ENCODE peak calls at places on chromosomes 5 and 9, in nine cellular contexts. One of them, this sample, is unnamed.

GRCh38 chr9:127112683-127113539 is 9.5 kb downstream of the ANGPTL2 start:
- DNase-seq in uterus: no peak
- DNase-seq in breast epithelium: no peak
- DNase-seq in heart left ventricle: no peak
- DNase-seq in HepG2: no peak
- DNase-seq in IMR-90: no peak
- DNase-seq in transverse colon: no peak
- DNase-seq in H1: no peak
- DNase-seq in HCT116: no peak
- DNase-seq in this sample: no peak

GRCh38 chr9:38761999-38762398 is 42.1 kb upstream of the FAM240B start:
- DNase-seq in uterus: no peak
- DNase-seq in breast epithelium: no peak
- DNase-seq in heart left ventricle: no peak
- DNase-seq in HepG2: no peak
- DNase-seq in IMR-90: no peak
- DNase-seq in transverse colon: no peak
- DNase-seq in H1: no peak
- DNase-seq in HCT116: no peak
- DNase-seq in this sample: no peak

GRCh38 chr9:13705913-13706312 is 426.4 kb upstream of the MPDZ start:
- DNase-seq in uterus: peak; percentile 42
- DNase-seq in breast epithelium: no peak
- DNase-seq in heart left ventricle: peak; percentile 43
- DNase-seq in HepG2: no peak
- DNase-seq in IMR-90: peak; percentile 25
- DNase-seq in transverse colon: no peak
- DNase-seq in H1: no peak
- DNase-seq in HCT116: no peak
- DNase-seq in this sample: peak; percentile 86

GRCh38 chr5:159030357-159030756 is 69.4 kb downstream of the EBF1 start:
- DNase-seq in uterus: no peak
- DNase-seq in breast epithelium: no peak
- DNase-seq in heart left ventricle: no peak
- DNase-seq in HepG2: no peak
- DNase-seq in IMR-90: no peak
- DNase-seq in transverse colon: no peak
- DNase-seq in H1: no peak
- DNase-seq in HCT116: no peak
- DNase-seq in this sample: no peak

GRCh38 chr5:112737088-112737471 is 605 bp upstream of the APC start:
- DNase-seq in uterus: no peak
- DNase-seq in breast epithelium: no peak
- DNase-seq in heart left ventricle: no peak
- DNase-seq in HepG2: no peak
- DNase-seq in IMR-90: no peak
- DNase-seq in transverse colon: no peak
- DNase-seq in H1: no peak
- DNase-seq in HCT116: no peak
- DNase-seq in this sample: no peak

GRCh38 chr5:128349044-128349629 is 188.9 kb downstream of the FBN2 start:
- DNase-seq in uterus: no peak
- DNase-seq in breast epithelium: no peak
- DNase-seq in heart left ventricle: no peak
- DNase-seq in HepG2: no peak
- DNase-seq in IMR-90: peak; percentile 10
- DNase-seq in transverse colon: peak; percentile 66
- DNase-seq in H1: no peak
- DNase-seq in HCT116: peak; percentile 8
- DNase-seq in this sample: no peak

GRCh38 chr5:43643750-43644149 is 40.8 kb downstream of the NNT start:
- DNase-seq in uterus: no peak
- DNase-seq in breast epithelium: no peak
- DNase-seq in heart left ventricle: no peak
- DNase-seq in HepG2: no peak
- DNase-seq in IMR-90: no peak
- DNase-seq in transverse colon: no peak
- DNase-seq in H1: no peak
- DNase-seq in HCT116: no peak
- DNase-seq in this sample: no peak

GRCh38 chr5:168765220-168766037 is 186.3 kb upstream of the PANK3 start:
- DNase-seq in uterus: peak; percentile 39
- DNase-seq in breast epithelium: no peak
- DNase-seq in heart left ventricle: peak; percentile 27
- DNase-seq in HepG2: no peak
- DNase-seq in IMR-90: no peak
- DNase-seq in transverse colon: no peak
- DNase-seq in H1: no peak
- DNase-seq in HCT116: no peak
- DNase-seq in this sample: no peak

GRCh38 chr9:113368348-113368747 is 8.4 kb downstream of the HDHD3 start:
- DNase-seq in uterus: no peak
- DNase-seq in breast epithelium: no peak
- DNase-seq in heart left ventricle: no peak
- DNase-seq in HepG2: no peak
- DNase-seq in IMR-90: no peak
- DNase-seq in transverse colon: no peak
- DNase-seq in H1: no peak
- DNase-seq in HCT116: no peak
- DNase-seq in this sample: no peak

GRCh38 chr5:128770907-128771306 is 194.4 kb upstream of the SLC27A6 start:
- DNase-seq in uterus: no peak
- DNase-seq in breast epithelium: no peak
- DNase-seq in heart left ventricle: no peak
- DNase-seq in HepG2: no peak
- DNase-seq in IMR-90: no peak
- DNase-seq in transverse colon: no peak
- DNase-seq in H1: no peak
- DNase-seq in HCT116: no peak
- DNase-seq in this sample: no peak

GRCh38 chr5:132378580-132378979 is 9.1 kb downstream of the SLC22A5 start:
- DNase-seq in uterus: no peak
- DNase-seq in breast epithelium: no peak
- DNase-seq in heart left ventricle: no peak
- DNase-seq in HepG2: no peak
- DNase-seq in IMR-90: peak; percentile 52
- DNase-seq in transverse colon: no peak
- DNase-seq in H1: no peak
- DNase-seq in HCT116: no peak
- DNase-seq in this sample: peak; percentile 83

GRCh38 chr9:127314911-127315310 is 50.3 kb downstream of the GARNL3 start:
- DNase-seq in uterus: no peak
- DNase-seq in breast epithelium: no peak
- DNase-seq in heart left ventricle: no peak
- DNase-seq in HepG2: no peak
- DNase-seq in IMR-90: no peak
- DNase-seq in transverse colon: no peak
- DNase-seq in H1: no peak
- DNase-seq in HCT116: no peak
- DNase-seq in this sample: no peak

GRCh38 chr9:16680965-16681658 is 189.4 kb downstream of the BNC2 start:
- DNase-seq in uterus: no peak
- DNase-seq in breast epithelium: no peak
- DNase-seq in heart left ventricle: no peak
- DNase-seq in HepG2: no peak
- DNase-seq in IMR-90: peak; percentile 59
- DNase-seq in transverse colon: no peak
- DNase-seq in H1: no peak
- DNase-seq in HCT116: no peak
- DNase-seq in this sample: no peak

GRCh38 chr9:38619556-38620447 is 594 bp downstream of the ANKRD18A start:
- DNase-seq in uterus: no peak
- DNase-seq in breast epithelium: no peak
- DNase-seq in heart left ventricle: no peak
- DNase-seq in HepG2: peak; percentile 21
- DNase-seq in IMR-90: no peak
- DNase-seq in transverse colon: peak; percentile 46
- DNase-seq in H1: peak; percentile 63
- DNase-seq in HCT116: no peak
- DNase-seq in this sample: no peak

GRCh38 chr9:126615251-126615790 is 1.6 kb downstream of the LMX1B start:
- DNase-seq in uterus: no peak
- DNase-seq in breast epithelium: peak; percentile 80
- DNase-seq in heart left ventricle: peak; percentile 43
- DNase-seq in HepG2: peak; percentile 21
- DNase-seq in IMR-90: peak; percentile 4
- DNase-seq in transverse colon: peak; percentile 22
- DNase-seq in H1: peak; percentile 75
- DNase-seq in HCT116: no peak
- DNase-seq in this sample: no peak

GRCh38 chr5:140239939-140240700 is 62.8 kb downstream of the PFDN1 start:
- DNase-seq in uterus: peak; percentile 57
- DNase-seq in breast epithelium: peak; percentile 56
- DNase-seq in heart left ventricle: peak; percentile 64
- DNase-seq in HepG2: peak; percentile 43
- DNase-seq in IMR-90: peak; percentile 66
- DNase-seq in transverse colon: peak; percentile 67
- DNase-seq in H1: peak; percentile 86
- DNase-seq in HCT116: no peak
- DNase-seq in this sample: peak; percentile 62
- H3K4me1 ChIP-seq in uterus: peaks cover 16% of the 10 kb centered on the region
- H3K4me1 ChIP-seq in breast epithelium: no peaks in the 10 kb centered on the region
- H3K4me1 ChIP-seq in heart left ventricle: peaks cover 70% of the 10 kb centered on the region
- H3K4me1 ChIP-seq in HepG2: peaks cover 39% of the 10 kb centered on the region
- H3K4me1 ChIP-seq in IMR-90: peaks cover 18% of the 10 kb centered on the region
- H3K4me1 ChIP-seq in transverse colon: peaks cover 64% of the 10 kb centered on the region
- H3K4me1 ChIP-seq in H1: peaks cover 13% of the 10 kb centered on the region
- H3K4me1 ChIP-seq in HCT116: peaks cover 25% of the 10 kb centered on the region
- H3K4me1 ChIP-seq in this sample: peaks cover 95% of the 10 kb centered on the region

DNA sequence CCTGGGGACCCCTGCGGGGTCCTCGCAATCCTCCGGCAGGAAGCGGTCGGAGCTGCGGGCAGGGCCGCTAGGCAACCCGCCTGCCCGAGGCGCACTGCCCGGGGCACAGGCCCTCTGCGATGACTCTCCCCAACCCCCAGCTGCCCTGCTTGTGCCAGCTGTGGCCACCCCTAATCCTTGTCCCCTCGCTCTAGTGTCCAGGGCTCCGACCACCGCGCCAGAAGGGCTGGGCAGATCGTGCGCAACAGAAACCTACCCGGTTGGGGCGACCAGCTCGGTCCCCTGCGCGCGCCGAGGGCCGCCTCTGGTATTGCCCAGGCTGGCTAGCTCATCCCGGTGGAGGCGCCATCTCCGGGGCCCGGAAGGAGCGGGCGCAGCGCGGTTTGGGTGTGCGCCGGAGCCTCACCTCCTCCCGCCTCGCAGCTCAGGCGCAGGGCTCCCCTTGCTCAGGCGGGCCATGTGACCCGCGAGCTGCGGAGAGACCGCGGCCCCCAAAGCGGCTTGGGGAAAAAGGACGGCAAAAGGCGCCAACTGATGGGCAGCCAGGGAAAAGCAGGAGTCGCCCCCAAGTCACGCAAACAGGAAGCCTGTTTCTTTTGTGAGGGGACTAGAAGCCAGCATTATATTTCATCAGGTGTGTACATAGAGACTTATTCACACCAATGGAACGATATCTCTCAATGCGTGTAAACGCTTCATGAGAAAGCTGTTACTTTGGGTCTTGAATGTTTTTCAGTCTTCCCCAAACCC is 46.8 kb upstream of the RNF20 start:
- DNase-seq in uterus: peak; percentile 68
- DNase-seq in breast epithelium: no peak
- DNase-seq in heart left ventricle: peak; percentile 56
- DNase-seq in HepG2: no peak
- DNase-seq in IMR-90: peak; percentile 54
- DNase-seq in transverse colon: peak; percentile 68
- DNase-seq in H1: peak; percentile 87
- DNase-seq in HCT116: peak; percentile 51
- DNase-seq in this sample: no peak
- TF ChIP-seq POLR2A in uterus: no peak
- TF ChIP-seq POLR2A in breast epithelium: no peak
- TF ChIP-seq POLR2A in heart left ventricle: no peak
- TF ChIP-seq POLR2A in HepG2: no peak
- TF ChIP-seq POLR2A in IMR-90: peak; percentile 33
- TF ChIP-seq POLR2A in transverse colon: peak; percentile 62
- TF ChIP-seq POLR2A in H1: peak; percentile 17
- TF ChIP-seq POLR2A in HCT116: peak; percentile 32
- TF ChIP-seq POLR2A in this sample: no peak

GRCh38 chr5:39891376-39891775 is 466.6 kb upstream of the DAB2 start:
- DNase-seq in uterus: no peak
- DNase-seq in breast epithelium: no peak
- DNase-seq in heart left ventricle: no peak
- DNase-seq in HepG2: no peak
- DNase-seq in IMR-90: no peak
- DNase-seq in transverse colon: no peak
- DNase-seq in H1: no peak
- DNase-seq in HCT116: no peak
- DNase-seq in this sample: no peak

GRCh38 chr5:39892708-39893107 is 467.9 kb upstream of the DAB2 start:
- DNase-seq in uterus: no peak
- DNase-seq in breast epithelium: no peak
- DNase-seq in heart left ventricle: no peak
- DNase-seq in HepG2: no peak
- DNase-seq in IMR-90: no peak
- DNase-seq in transverse colon: no peak
- DNase-seq in H1: no peak
- DNase-seq in HCT116: no peak
- DNase-seq in this sample: no peak

GRCh38 chr5:39898731-39899130 is 474.0 kb upstream of the DAB2 start:
- DNase-seq in uterus: no peak
- DNase-seq in breast epithelium: no peak
- DNase-seq in heart left ventricle: no peak
- DNase-seq in HepG2: no peak
- DNase-seq in IMR-90: no peak
- DNase-seq in transverse colon: no peak
- DNase-seq in H1: no peak
- DNase-seq in HCT116: no peak
- DNase-seq in this sample: no peak

GRCh38 chr5:39896706-39897105 is 471.9 kb upstream of the DAB2 start:
- DNase-seq in uterus: no peak
- DNase-seq in breast epithelium: no peak
- DNase-seq in heart left ventricle: no peak
- DNase-seq in HepG2: no peak
- DNase-seq in IMR-90: no peak
- DNase-seq in transverse colon: no peak
- DNase-seq in H1: no peak
- DNase-seq in HCT116: no peak
- DNase-seq in this sample: no peak

DNA sequence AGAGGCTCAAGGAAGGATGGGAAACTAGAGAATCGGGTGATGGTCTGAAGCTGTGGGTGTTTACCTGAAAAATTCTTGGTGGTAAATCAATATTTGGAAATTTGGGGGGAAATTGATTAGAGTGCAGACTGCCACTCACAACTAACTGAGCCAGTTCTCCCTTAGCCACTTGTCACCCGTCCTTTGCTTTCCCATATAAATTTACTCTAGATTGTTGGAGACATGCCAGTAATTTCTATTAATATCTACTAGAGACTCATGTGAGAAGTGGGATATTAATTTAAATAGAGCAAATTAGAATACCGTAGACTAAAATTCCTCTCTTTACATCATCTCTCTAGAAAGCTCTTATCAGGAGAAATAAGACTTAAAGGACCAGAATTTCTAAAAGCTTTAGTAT is 471.3 kb upstream of the DAB2 start:
- DNase-seq in uterus: no peak
- DNase-seq in breast epithelium: no peak
- DNase-seq in heart left ventricle: no peak
- DNase-seq in HepG2: no peak
- DNase-seq in IMR-90: no peak
- DNase-seq in transverse colon: no peak
- DNase-seq in H1: no peak
- DNase-seq in HCT116: no peak
- DNase-seq in this sample: no peak
- H3K4me3 ChIP-seq in uterus: no peak overlapping the region
- H3K4me3 ChIP-seq in breast epithelium: no peak overlapping the region
- H3K4me3 ChIP-seq in heart left ventricle: no peak overlapping the region
- H3K4me3 ChIP-seq in HepG2: no peak overlapping the region
- H3K4me3 ChIP-seq in IMR-90: no peak overlapping the region
- H3K4me3 ChIP-seq in transverse colon: no peak overlapping the region
- H3K4me3 ChIP-seq in H1: no peak overlapping the region
- H3K4me3 ChIP-seq in HCT116: no peak overlapping the region
- H3K4me3 ChIP-seq in this sample: no peak overlapping the region

GRCh38 chr9:4984571-4985375 is at the start of gene JAK2:
- DNase-seq in uterus: peak; percentile 91
- DNase-seq in breast epithelium: peak; percentile 91
- DNase-seq in heart left ventricle: peak; percentile 94
- DNase-seq in HepG2: peak; percentile 88
- DNase-seq in IMR-90: peak; percentile 93
- DNase-seq in transverse colon: peak; percentile 91
- DNase-seq in H1: peak; percentile 89
- DNase-seq in HCT116: peak; percentile 80
- DNase-seq in this sample: peak; percentile 86
- H3K4me1 ChIP-seq in uterus: no peaks in the 10 kb centered on the region
- H3K4me1 ChIP-seq in breast epithelium: no peaks in the 10 kb centered on the region
- H3K4me1 ChIP-seq in heart left ventricle: peaks cover 38% of the 10 kb centered on the region
- H3K4me1 ChIP-seq in HepG2: peaks cover 41% of the 10 kb centered on the region
- H3K4me1 ChIP-seq in IMR-90: peaks cover 4% of the 10 kb centered on the region
- H3K4me1 ChIP-seq in transverse colon: peaks cover 53% of the 10 kb centered on the region
- H3K4me1 ChIP-seq in H1: no peaks in the 10 kb centered on the region
- H3K4me1 ChIP-seq in HCT116: peaks cover 9% of the 10 kb centered on the region
- H3K4me1 ChIP-seq in this sample: peaks cover 51% of the 10 kb centered on the region